ENCODE peak calls at places on chromosome 13, in seven cellular contexts. B, K, N, C, Y, Q and H are unnamed samples.

GRCh38 chr13:109782066-109782822 is 4.1 kb downstream of the IRS2 start:
- DNase-seq in B (no peak), K (peak; percentile 47), N (no peak), C (no peak), Y (no peak), Q (no peak), H (no peak)

GRCh38 chr13:44267966-44268365 is 105.7 kb upstream of the SERP2 start:
- DNase-seq in B (no peak), K (no peak), N (no peak), C (no peak), Y (no peak), Q (no peak), H (no peak)

GRCh38 chr13:32153056-32153455 is 121.5 kb downstream of the FRY start:
- DNase-seq in B (no peak), K (no peak), N (no peak), C (no peak), Y (no peak), Q (no peak), H (no peak)

GRCh38 chr13:98202026-98202425 is 25.0 kb upstream of the RNF113B start:
- DNase-seq in B (no peak), K (no peak), N (no peak), C (no peak), Y (no peak), Q (no peak), H (no peak)

GRCh38 chr13:54185785-54186184 is 1157.2 kb downstream of the OLFM4 start:
- DNase-seq in B (no peak), K (no peak), N (no peak), C (no peak), Y (peak; percentile 11), Q (peak; percentile 80), H (no peak)

GRCh38 chr13:91280806-91281205 is 66.7 kb upstream of the MIR17HG start:
- DNase-seq in B (no peak), K (no peak), N (no peak), C (no peak), Y (no peak), Q (no peak), H (no peak)

GRCh38 chr13:106117035-106117434 is 418.4 kb downstream of the EFNB2 start:
- DNase-seq in B (no peak), K (no peak), N (no peak), C (no peak), Y (no peak), Q (no peak), H (no peak)

GRCh38 chr13:92136449-92137180 is 738.2 kb downstream of the GPC5 start:
- DNase-seq in B (no peak), K (no peak), N (no peak), C (no peak), Y (no peak), Q (no peak), H (no peak)

GRCh38 chr13:94419304-94419943 is 60.1 kb downstream of the DCT start:
- DNase-seq in B (no peak), K (no peak), N (no peak), C (no peak), Y (no peak), Q (no peak), H (no peak)

GRCh38 chr13:93882086-93882651 is 597.3 kb downstream of the DCT start:
- DNase-seq in B (no peak), K (no peak), N (no peak), C (no peak), Y (no peak), Q (no peak), H (no peak)

GRCh38 chr13:96632536-96633320 is 361.5 kb downstream of the OXGR1 start:
- DNase-seq in B (no peak), K (no peak), N (no peak), C (no peak), Y (no peak), Q (no peak), H (no peak)

GRCh38 chr13:86655561-86655960 is 856.3 kb upstream of the SLITRK6 start:
- DNase-seq in B (no peak), K (no peak), N (no peak), C (no peak), Y (no peak), Q (no peak), H (no peak)

GRCh38 chr13:66981912-66982311 is 248.2 kb downstream of the PCDH9 start:
- DNase-seq in B (no peak), K (no peak), N (no peak), C (no peak), Y (no peak), Q (no peak), H (no peak)

GRCh38 chr13:89571676-89572075 is 1775.8 kb upstream of the MIR17HG start:
- DNase-seq in B (no peak), K (no peak), N (no peak), C (no peak), Y (no peak), Q (no peak), H (no peak)

GRCh38 chr13:54194233-54195024 is 1165.8 kb downstream of the OLFM4 start:
- DNase-seq in B (no peak), K (no peak), N (no peak), C (no peak), Y (no peak), Q (no peak), H (no peak)

GRCh38 chr13:71149498-71150363 is 717.3 kb downstream of the DACH1 start:
- DNase-seq in B (no peak), K (no peak), N (no peak), C (no peak), Y (no peak), Q (no peak), H (no peak)

GRCh38 chr13:19150226-19150625 is 31.4 kb downstream of the TUBA3C start:
- DNase-seq in B (no peak), K (no peak), N (no peak), C (no peak), Y (no peak), Q (no peak), H (no peak)

GRCh38 chr13:19150712-19151228 is 30.9 kb downstream of the TUBA3C start:
- DNase-seq in B (no peak), K (peak; percentile 66), N (no peak), C (no peak), Y (no peak), Q (no peak), H (no peak)

GRCh38 chr13:19151581-19152263 is 29.9 kb downstream of the TUBA3C start:
- DNase-seq in B (no peak), K (no peak), N (no peak), C (no peak), Y (no peak), Q (no peak), H (no peak)

GRCh38 chr13:19153782-19154450 is 27.7 kb downstream of the TUBA3C start:
- DNase-seq in B (no peak), K (no peak), N (no peak), C (no peak), Y (no peak), Q (no peak), H (no peak)

DNA sequence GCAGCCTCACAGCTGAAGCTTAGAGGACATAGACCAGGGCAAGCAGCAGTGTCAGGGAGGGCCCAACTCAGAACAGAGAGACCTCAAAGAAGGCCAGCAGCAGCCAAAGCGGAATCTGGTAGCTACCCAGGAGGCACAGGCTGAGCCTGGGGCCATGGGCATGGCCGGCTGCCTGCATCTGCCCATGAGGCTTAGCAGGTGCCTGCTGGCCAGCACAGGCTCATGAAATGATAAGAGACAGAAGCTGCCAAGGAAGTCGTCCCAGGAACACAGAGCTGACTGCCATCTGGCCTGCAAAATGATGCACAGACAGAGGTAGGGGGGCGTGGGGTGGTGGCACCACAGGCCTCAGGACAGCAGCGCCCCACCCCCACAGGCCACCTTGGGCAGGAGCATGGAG is 29.2 kb downstream of the TUBA3C start:
- DNase-seq in B (no peak), K (no peak), N (no peak), C (no peak), Y (no peak), Q (no peak), H (no peak)
- H3K9me3 ChIP-seq in B (peaks cover 5% of the 10 kb centered on the region), K (no peaks in the 10 kb centered on the region), N (no peaks in the 10 kb centered on the region), C (no peaks in the 10 kb centered on the region), Y (no peaks in the 10 kb centered on the region), Q (peaks cover 62% of the 10 kb centered on the region), H (no peaks in the 10 kb centered on the region)

DNA sequence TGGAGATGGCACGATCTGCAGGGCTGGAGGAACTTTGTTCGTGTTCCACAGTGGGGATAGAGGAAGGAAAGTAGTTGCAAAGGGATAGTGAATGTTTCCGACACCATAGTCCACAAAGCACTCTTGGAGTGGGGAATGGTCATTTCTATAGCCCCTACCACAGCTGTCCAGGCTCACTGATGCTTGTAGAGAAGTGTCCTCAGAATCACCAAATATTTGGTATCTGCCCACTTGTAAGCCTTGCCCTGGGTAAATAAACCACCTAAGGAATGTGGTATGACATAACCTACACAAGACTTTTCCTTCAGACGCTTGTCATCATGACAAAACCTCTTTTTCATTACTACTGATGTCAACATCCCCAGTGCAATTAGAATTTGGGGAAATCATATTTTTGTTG is 686.5 kb upstream of the ARGLU1 start:
- DNase-seq in B (no peak), K (no peak), N (no peak), C (no peak), Y (no peak), Q (no peak), H (no peak)
- H3K4me3 ChIP-seq in B (no peak overlapping the region), K (no peak overlapping the region), N (no peak overlapping the region), C (no peak overlapping the region), Y (no peak overlapping the region), Q (no peak overlapping the region), H (no peak overlapping the region)

GRCh38 chr13:108572782-108573211 is 56.6 kb upstream of the MYO16 start:
- DNase-seq in B (no peak), K (no peak), N (no peak), C (no peak), Y (no peak), Q (no peak), H (no peak)

GRCh38 chr13:108575430-108575829 is 54.0 kb upstream of the MYO16 start:
- DNase-seq in B (no peak), K (no peak), N (no peak), C (no peak), Y (no peak), Q (no peak), H (no peak)

GRCh38 chr13:108573455-108573854 is 56.0 kb upstream of the MYO16 start:
- DNase-seq in B (no peak), K (no peak), N (no peak), C (no peak), Y (no peak), Q (no peak), H (no peak)

GRCh38 chr13:108574856-108575255 is 54.6 kb upstream of the MYO16 start:
- DNase-seq in B (no peak), K (no peak), N (no peak), C (no peak), Y (no peak), Q (no peak), H (no peak)
- H3K9me3 ChIP-seq in B (no peaks in the 10 kb centered on the region), K (no peaks in the 10 kb centered on the region), N (no peaks in the 10 kb centered on the region), C (no peaks in the 10 kb centered on the region), Y (no peaks in the 10 kb centered on the region), Q (no peaks in the 10 kb centered on the region), H (no peaks in the 10 kb centered on the region)

GRCh38 chr13:40668335-40668734 is 1.9 kb upstream of the FOXO1 start:
- DNase-seq in B (peak; percentile 22), K (peak; percentile 79), N (no peak), C (no peak), Y (peak; percentile 39), Q (peak; percentile 73), H (no peak)

GRCh38 chr13:40665754-40666057 is 735 bp downstream of the FOXO1 start:
- DNase-seq in B (peak; percentile 36), K (no peak), N (peak; percentile 42), C (no peak), Y (no peak), Q (no peak), H (no peak)

GRCh38 chr13:40666905-40667621 is 622 bp upstream of the FOXO1 start:
- DNase-seq in B (no peak), K (peak; percentile 75), N (no peak), C (no peak), Y (peak; percentile 77), Q (peak; percentile 86), H (peak; percentile 55)

GRCh38 chr13:40666058-40666904 is at the start of gene FOXO1:
- DNase-seq in B (peak; percentile 84), K (peak; percentile 95), N (peak; percentile 83), C (peak; percentile 65), Y (peak; percentile 95), Q (peak; percentile 93), H (peak; percentile 77)

GRCh38 chr13:40667622-40667978 is 1.2 kb upstream of the FOXO1 start:
- DNase-seq in B (no peak), K (no peak), N (no peak), C (no peak), Y (no peak), Q (peak; percentile 69), H (no peak)
- H3K4me3 ChIP-seq in B (peak overlapping the region; percentile 80), K (peak overlapping the region; percentile 95), N (peak overlapping the region; percentile 94), C (peak overlapping the region; percentile 74), Y (peak overlapping the region; percentile 91), Q (peak overlapping the region; percentile 79), H (peak overlapping the region; percentile 94)